ENCODE peak calls at places on chromosomes 7 and 10, in eight cellular contexts. One of them, this sample, is unnamed.

GRCh38 chr7:20104696-20105095 is 112.5 kb downstream of the MACC1 start:
- DNase-seq in epithelial cell of esophagus: no peak
- DNase-seq in coronary artery: no peak
- DNase-seq in NCI-H2081: no peak
- DNase-seq in BE2C: no peak
- DNase-seq in thyroid gland: no peak
- DNase-seq in HuH-7.5: no peak
- DNase-seq in activated naive CD4-positive, alpha-beta T cell treated with Interleukin-2 at 50 U/mL for 16 hours: no peak
- DNase-seq in this sample: no peak

GRCh38 chr7:5754981-5755599 is 26.4 kb downstream of the RNF216 start:
- DNase-seq in BE2C: no peak
- DNase-seq in activated naive CD4-positive, alpha-beta T cell treated with Interleukin-2 at 50 U/mL for 16 hours: no peak
- DNase-seq in coronary artery: no peak
- DNase-seq in epithelial cell of esophagus: no peak
- DNase-seq in HuH-7.5: no peak
- DNase-seq in NCI-H2081: no peak
- DNase-seq in thyroid gland: no peak
- DNase-seq in this sample: no peak

GRCh38 chr7:32809871-32810270 is 81.7 kb downstream of the KBTBD2 start:
- DNase-seq in BE2C: no peak
- DNase-seq in activated naive CD4-positive, alpha-beta T cell treated with Interleukin-2 at 50 U/mL for 16 hours: no peak
- DNase-seq in NCI-H2081: no peak
- DNase-seq in epithelial cell of esophagus: no peak
- DNase-seq in thyroid gland: no peak
- DNase-seq in HuH-7.5: no peak
- DNase-seq in coronary artery: no peak
- DNase-seq in this sample: no peak

GRCh38 chr7:7054252-7054830 is 128.0 kb upstream of the C1GALT1 start:
- DNase-seq in HuH-7.5: no peak
- DNase-seq in epithelial cell of esophagus: peak
- DNase-seq in thyroid gland: no peak
- DNase-seq in NCI-H2081: no peak
- DNase-seq in activated naive CD4-positive, alpha-beta T cell treated with Interleukin-2 at 50 U/mL for 16 hours: no peak
- DNase-seq in BE2C: no peak
- DNase-seq in coronary artery: no peak
- DNase-seq in this sample: no peak

GRCh38 chr7:13198741-13199140 is 511.3 kb downstream of the ARL4A start:
- DNase-seq in NCI-H2081: no peak
- DNase-seq in thyroid gland: no peak
- DNase-seq in activated naive CD4-positive, alpha-beta T cell treated with Interleukin-2 at 50 U/mL for 16 hours: no peak
- DNase-seq in BE2C: no peak
- DNase-seq in epithelial cell of esophagus: peak
- DNase-seq in coronary artery: no peak
- DNase-seq in HuH-7.5: no peak
- DNase-seq in this sample: no peak

GRCh38 chr7:107559864-107560263 is 3.9 kb downstream of the COG5 start:
- DNase-seq in epithelial cell of esophagus: peak
- DNase-seq in coronary artery: no peak
- DNase-seq in NCI-H2081: no peak
- DNase-seq in activated naive CD4-positive, alpha-beta T cell treated with Interleukin-2 at 50 U/mL for 16 hours: no peak
- DNase-seq in BE2C: no peak
- DNase-seq in HuH-7.5: no peak
- DNase-seq in thyroid gland: no peak
- DNase-seq in this sample: no peak

GRCh38 chr10:124294811-124295770 is 123.6 kb downstream of the OAT start:
- DNase-seq in epithelial cell of esophagus: peak
- DNase-seq in activated naive CD4-positive, alpha-beta T cell treated with Interleukin-2 at 50 U/mL for 16 hours: no peak
- DNase-seq in BE2C: no peak
- DNase-seq in HuH-7.5: no peak
- DNase-seq in thyroid gland: peak
- DNase-seq in NCI-H2081: peak
- DNase-seq in coronary artery: peak
- DNase-seq in this sample: peak

GRCh38 chr10:114767589-114768393 is 53.8 kb upstream of the FHIP2A start:
- DNase-seq in HuH-7.5: peak
- DNase-seq in activated naive CD4-positive, alpha-beta T cell treated with Interleukin-2 at 50 U/mL for 16 hours: peak
- DNase-seq in epithelial cell of esophagus: peak
- DNase-seq in thyroid gland: peak
- DNase-seq in NCI-H2081: no peak
- DNase-seq in BE2C: peak
- DNase-seq in coronary artery: no peak
- DNase-seq in this sample: peak

GRCh38 chr10:117946525-117947070 is 100.1 kb downstream of the RAB11FIP2 start:
- DNase-seq in NCI-H2081: no peak
- DNase-seq in epithelial cell of esophagus: peak
- DNase-seq in HuH-7.5: no peak
- DNase-seq in thyroid gland: no peak
- DNase-seq in BE2C: no peak
- DNase-seq in coronary artery: no peak
- DNase-seq in activated naive CD4-positive, alpha-beta T cell treated with Interleukin-2 at 50 U/mL for 16 hours: no peak
- DNase-seq in this sample: no peak

GRCh38 chr10:105707603-105708002 is 1066.5 kb downstream of the SORCS3 start:
- DNase-seq in epithelial cell of esophagus: no peak
- DNase-seq in HuH-7.5: no peak
- DNase-seq in thyroid gland: no peak
- DNase-seq in coronary artery: no peak
- DNase-seq in NCI-H2081: no peak
- DNase-seq in BE2C: no peak
- DNase-seq in activated naive CD4-positive, alpha-beta T cell treated with Interleukin-2 at 50 U/mL for 16 hours: no peak
- DNase-seq in this sample: no peak